ENCODE peak calls at places on chromosome 21, in nine cellular contexts. T is islet precursor cell; A is amygdala; K is mucosa of gallbladder; Q is activated T-helper 1 cell treated with anti-CD3 and anti-CD28 coated beads, Interleukin-12 subunit alpha, Interleukin-12 subunit beta, Interleukin-2, Interleukin-4 antibody, amounts not matched to agents 30 ng/mL and 10 ng/mL and 1 ng/mL, durations not matched to agents 14 hours and 24 hours and 36 hours; U is GM20000; P is activated CD4-positive, alpha-beta T cell treated with anti-CD3 and anti-CD28 coated beads, Interleukin-2, amount 10 ng/mL, durations not matched to agents 7 days and 5 days; L is left cardiac atrium; I is mucosa of descending colon. O is an unnamed sample.

GRCh38 chr21:41778974-41779600 is 12.2 kb upstream of the RIPK4 start:
- DNase-seq in T (no peak), A (no peak), K (peak; percentile 52), Q (no peak), U (no peak), P (no peak), L (no peak), I (no peak), O (peak; percentile 72)

GRCh38 chr21:44708213-44708865 is 3.0 kb downstream of the TSPEAR start:
- DNase-seq in T (peak; percentile 55), A (no peak), K (no peak), Q (no peak), U (peak; percentile 29), P (no peak), L (peak; percentile 55), I (no peak), O (peak; percentile 59)

GRCh38 chr21:33642896-33643657 is 776 bp downstream of the ITSN1 start:
- DNase-seq in T (peak; percentile 58), A (no peak), K (no peak), Q (peak; percentile 3), U (peak; percentile 40), P (no peak), L (peak; percentile 56), I (peak; percentile 71), O (peak; percentile 59)

GRCh38 chr21:43345746-43346409 is 81.1 kb downstream of the SIK1 start:
- DNase-seq in T (peak; percentile 82), A (no peak), K (no peak), Q (no peak), U (no peak), P (no peak), L (no peak), I (no peak), O (no peak)

GRCh38 chr21:39712976-39713375 is 32.0 kb upstream of the IGSF5 start:
- DNase-seq in T (peak; percentile 64), A (no peak), K (no peak), Q (no peak), U (no peak), P (no peak), L (no peak), I (peak; percentile 39), O (peak; percentile 64)

GRCh38 chr21:37166733-37167132 is 93.7 kb downstream of the TTC3 start:
- DNase-seq in T (no peak), A (no peak), K (no peak), Q (no peak), U (peak; percentile 13), P (peak; percentile 57), L (no peak), I (no peak), O (peak; percentile 51)

GRCh38 chr21:43703068-43703880 is 15.7 kb upstream of the PDXK start:
- DNase-seq in T (peak; percentile 72), A (no peak), K (peak; percentile 76), Q (no peak), U (no peak), P (peak; percentile 49), L (peak; percentile 72), I (peak; percentile 81), O (peak; percentile 52)

GRCh38 chr21:45322960-45323461 is 35.3 kb upstream of the POFUT2 start:
- DNase-seq in T (peak; percentile 60), A (no peak), K (no peak), Q (no peak), U (no peak), P (no peak), L (peak; percentile 54), I (no peak), O (no peak)

GRCh38 chr21:37531402-37532042 is 164.9 kb downstream of the DYRK1A start:
- DNase-seq in T (peak; percentile 66), A (no peak), K (no peak), Q (no peak), U (no peak), P (no peak), L (peak; percentile 70), I (peak; percentile 35), O (no peak)

GRCh38 chr21:30340714-30341573 is 3.5 kb upstream of the KRTAP27-1 start:
- DNase-seq in T (peak; percentile 61), A (no peak), K (peak; percentile 36), Q (no peak), U (peak; percentile 4), P (no peak), L (peak; percentile 40), I (no peak), O (peak; percentile 59)

GRCh38 chr21:38913120-38913975 is 107.6 kb downstream of the ETS2 start:
- DNase-seq in T (peak; percentile 86), A (no peak), K (peak; percentile 90), Q (no peak), U (no peak), P (no peak), L (peak; percentile 77), I (peak; percentile 93), O (peak; percentile 78)

GRCh38 chr21:28991861-28992525 is 684 bp downstream of the LTN1 start:
- DNase-seq in T (no peak), A (no peak), K (no peak), Q (no peak), U (no peak), P (no peak), L (no peak), I (no peak), O (peak; percentile 27)

O was measured in mesendoderm.